ENCODE peak calls at places on chromosomes 2 and 18, in ten cellular contexts. O is stimulated activated CD8-positive, alpha-beta memory T cell treated with anti-CD3 and anti-CD28 coated beads, Interleukin-4, amount 100 ng/mL, for 4 hours; Z is EL; A is HTR-8/SVneo; H is effector memory CD4-positive, alpha-beta T cell; X is RPMI7951; F is activated T-helper 1 cell treated with anti-CD3 and anti-CD28 coated beads, Interleukin-12 subunit alpha, Interleukin-12 subunit beta, Interleukin-2, Interleukin-4 antibody, amounts not matched to agents 30 ng/mL and 10 ng/mL and 1 ng/mL, durations not matched to agents 14 hours and 24 hours and 36 hours; M is GM12892; U is aorta; E is ACHN. R is an unnamed sample.

GRCh38 chr2:118301248-118301647 is 213.0 kb downstream of the INSIG2 start:
- DNase-seq in M (no peak), H (no peak), U (no peak), O (no peak), X (no peak), A (no peak), Z (no peak), F (no peak), E (no peak), R (no peak)

GRCh38 chr2:120890566-120891360 is 155.1 kb downstream of the GLI2 start:
- DNase-seq in H (no peak), U (peak), Z (no peak), M (no peak), X (no peak), E (no peak), O (no peak), F (no peak), A (no peak), R (no peak)

GRCh38 chr2:234444242-234444641 is 52.6 kb downstream of the ARL4C start:
- DNase-seq in A (no peak), U (no peak), M (no peak), E (no peak), Z (no peak), F (no peak), H (no peak), O (no peak), X (no peak), R (peak)

GRCh38 chr18:54284535-54284934 is 15.2 kb downstream of the POLI start:
- DNase-seq in H (no peak), E (no peak), X (no peak), O (no peak), U (no peak), F (no peak), Z (no peak), M (no peak), A (no peak), R (no peak)

GRCh38 chr2:100409975-100410647 is 7.4 kb downstream of the CHST10 start:
- DNase-seq in M (no peak), O (no peak), Z (no peak), E (no peak), U (no peak), X (no peak), A (no peak), F (no peak), H (no peak), R (no peak)

GRCh38 chr18:905948-906415 is 1.3 kb downstream of the ADCYAP1 start:
- DNase-seq in F (no peak), U (no peak), M (peak), E (no peak), O (no peak), H (no peak), Z (no peak), A (no peak), X (no peak), R (no peak)

GRCh38 chr18:46373131-46373530 is 268.9 kb downstream of the HAUS1 start:
- DNase-seq in Z (no peak), O (no peak), A (no peak), M (no peak), X (no peak), F (no peak), H (no peak), U (no peak), E (no peak), R (no peak)

GRCh38 chr2:106306396-106306795 is 112.3 kb upstream of the UXS1 start:
- DNase-seq in O (no peak), F (no peak), A (no peak), M (no peak), E (no peak), X (no peak), U (no peak), Z (no peak), H (no peak), R (no peak)

GRCh38 chr18:35406666-35407065 is 29.5 kb upstream of the ZNF396 start:
- DNase-seq in O (no peak), U (no peak), Z (no peak), A (no peak), E (no peak), X (no peak), M (no peak), H (no peak), F (no peak), R (no peak)

GRCh38 chr2:40448476-40449079 is 3.3 kb downstream of the SLC8A1 start:
- DNase-seq in M (no peak), E (peak), Z (peak), A (no peak), O (no peak), F (no peak), X (peak), U (no peak), H (no peak), R (peak)

GRCh38 chr18:11887305-11888262 is 20.5 kb downstream of the MPPE1 start:
- DNase-seq in A (no peak), O (no peak), E (no peak), Z (no peak), F (no peak), U (no peak), M (no peak), X (no peak), H (no peak), R (peak)

R was measured in myocyte.